ENCODE peak calls at places on chromosomes 1 and 21, in six cellular contexts. One of them, this sample, is unnamed.

GRCh38 chr1:58438468-58438867 is 108.1 kb downstream of the OMA1 start:
- DNase-seq in mesenchymal stem cell: no peak
- DNase-seq in H1: no peak
- DNase-seq in trophoblast cell: no peak
- DNase-seq in H9: no peak
- DNase-seq in neuronal stem cell: no peak
- DNase-seq in this sample: no peak

GRCh38 chr1:51945591-51945990 is 44.9 kb downstream of the RAB3B start:
- DNase-seq in neuronal stem cell: no peak
- DNase-seq in H1: no peak
- DNase-seq in mesenchymal stem cell: no peak
- DNase-seq in trophoblast cell: no peak
- DNase-seq in H9: no peak
- DNase-seq in this sample: peak; percentile 73

GRCh38 chr1:42335809-42336518 is 929 bp upstream of the FOXJ3 start:
- DNase-seq in H9: no peak
- DNase-seq in mesenchymal stem cell: peak; percentile 69
- DNase-seq in H1: no peak
- DNase-seq in trophoblast cell: peak; percentile 99
- DNase-seq in neuronal stem cell: no peak
- DNase-seq in this sample: peak; percentile 45

GRCh38 chr1:72892461-72892860 is 610.1 kb upstream of the NEGR1 start:
- DNase-seq in trophoblast cell: no peak
- DNase-seq in mesenchymal stem cell: no peak
- DNase-seq in H9: no peak
- DNase-seq in neuronal stem cell: no peak
- DNase-seq in H1: no peak
- DNase-seq in this sample: no peak

GRCh38 chr1:179706339-179706941 is 36.7 kb upstream of the FAM163A start:
- DNase-seq in mesenchymal stem cell: peak; percentile 60
- DNase-seq in trophoblast cell: peak; percentile 79
- DNase-seq in neuronal stem cell: peak; percentile 69
- DNase-seq in H9: peak; percentile 38
- DNase-seq in H1: no peak
- DNase-seq in this sample: peak; percentile 67

GRCh38 chr1:99652881-99653281 is 7.0 kb downstream of the PALMD start:
- DNase-seq in mesenchymal stem cell: no peak
- DNase-seq in trophoblast cell: no peak
- DNase-seq in neuronal stem cell: peak; percentile 66
- DNase-seq in H9: no peak
- DNase-seq in H1: no peak
- DNase-seq in this sample: no peak

GRCh38 chr1:9149837-9150581 is 21.1 kb upstream of the GPR157 start:
- DNase-seq in mesenchymal stem cell: no peak
- DNase-seq in trophoblast cell: no peak
- DNase-seq in H9: no peak
- DNase-seq in neuronal stem cell: no peak
- DNase-seq in H1: no peak
- DNase-seq in this sample: no peak

GRCh38 chr1:62280150-62280549 is 39.1 kb downstream of the KANK4 start:
- DNase-seq in neuronal stem cell: no peak
- DNase-seq in trophoblast cell: no peak
- DNase-seq in H1: no peak
- DNase-seq in H9: no peak
- DNase-seq in mesenchymal stem cell: no peak
- DNase-seq in this sample: no peak

GRCh38 chr1:44636711-44637589 is 37.3 kb downstream of the TMEM53 start:
- DNase-seq in trophoblast cell: no peak
- DNase-seq in H9: no peak
- DNase-seq in H1: no peak
- DNase-seq in mesenchymal stem cell: no peak
- DNase-seq in neuronal stem cell: no peak
- DNase-seq in this sample: peak; percentile 25

GRCh38 chr1:223670458-223671159 is 5.1 kb upstream of the CAPN8 start:
- DNase-seq in trophoblast cell: peak; percentile 45
- DNase-seq in mesenchymal stem cell: peak; percentile 9
- DNase-seq in H1: peak; percentile 53
- DNase-seq in neuronal stem cell: peak; percentile 41
- DNase-seq in H9: peak; percentile 77
- DNase-seq in this sample: peak; percentile 51

GRCh38 chr1:38817958-38818705 is 41.4 kb downstream of the RRAGC start:
- DNase-seq in trophoblast cell: peak; percentile 30
- DNase-seq in H9: peak; percentile 79
- DNase-seq in mesenchymal stem cell: peak; percentile 31
- DNase-seq in H1: no peak
- DNase-seq in neuronal stem cell: peak; percentile 76
- DNase-seq in this sample: no peak

GRCh38 chr1:56506314-56506743 is 73.0 kb downstream of the PLPP3 start:
- DNase-seq in neuronal stem cell: no peak
- DNase-seq in trophoblast cell: no peak
- DNase-seq in H1: no peak
- DNase-seq in H9: no peak
- DNase-seq in mesenchymal stem cell: no peak
- DNase-seq in this sample: no peak

GRCh38 chr1:204736861-204737260 is 51.3 kb upstream of the LRRN2 start:
- DNase-seq in H1: no peak
- DNase-seq in mesenchymal stem cell: no peak
- DNase-seq in trophoblast cell: no peak
- DNase-seq in H9: no peak
- DNase-seq in neuronal stem cell: no peak
- DNase-seq in this sample: no peak

GRCh38 chr1:196372896-196373536 is 235.2 kb downstream of the KCNT2 start:
- DNase-seq in neuronal stem cell: peak; percentile 12
- DNase-seq in mesenchymal stem cell: peak; percentile 54
- DNase-seq in trophoblast cell: peak; percentile 77
- DNase-seq in H9: no peak
- DNase-seq in H1: no peak
- DNase-seq in this sample: peak; percentile 47

GRCh38 chr21:19286901-19287300 is 883.3 kb upstream of the TMPRSS15 start:
- DNase-seq in trophoblast cell: no peak
- DNase-seq in mesenchymal stem cell: no peak
- DNase-seq in H9: no peak
- DNase-seq in neuronal stem cell: no peak
- DNase-seq in H1: no peak
- DNase-seq in this sample: no peak

GRCh38 chr1:57300186-57300585 is 123.7 kb downstream of the DAB1 start:
- DNase-seq in neuronal stem cell: no peak
- DNase-seq in H9: no peak
- DNase-seq in H1: no peak
- DNase-seq in trophoblast cell: no peak
- DNase-seq in mesenchymal stem cell: no peak
- DNase-seq in this sample: no peak

GRCh38 chr1:53366901-53367502 is 39.1 kb upstream of the LRP8 start:
- DNase-seq in H1: no peak
- DNase-seq in trophoblast cell: no peak
- DNase-seq in mesenchymal stem cell: no peak
- DNase-seq in neuronal stem cell: no peak
- DNase-seq in H9: peak; percentile 15
- DNase-seq in this sample: no peak

GRCh38 chr1:111476761-111477309 is 3.1 kb downstream of the C1orf162 start:
- DNase-seq in mesenchymal stem cell: no peak
- DNase-seq in trophoblast cell: no peak
- DNase-seq in H9: no peak
- DNase-seq in neuronal stem cell: no peak
- DNase-seq in H1: no peak
- DNase-seq in this sample: no peak

DNA sequence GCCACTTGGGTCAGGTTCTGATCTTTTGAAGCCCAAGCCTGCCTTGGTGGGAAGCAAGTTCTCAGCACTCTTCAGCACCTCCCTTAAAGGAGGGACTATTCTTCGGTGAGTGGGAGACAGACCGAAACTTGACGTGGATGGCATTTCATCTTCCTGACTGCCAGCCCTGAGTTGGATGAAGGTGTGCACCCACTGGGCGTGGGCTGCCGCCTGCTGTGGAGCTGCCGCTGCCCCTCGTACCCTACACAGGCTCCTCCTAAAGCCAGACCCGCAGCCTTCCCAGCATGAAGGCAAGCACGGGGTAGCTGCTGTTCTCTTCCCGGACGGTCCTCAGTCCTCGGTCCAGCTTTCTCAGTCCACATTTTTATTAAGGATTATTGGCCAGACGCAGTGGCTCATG is 84.2 kb downstream of the SLC66A1 start:
- DNase-seq in H9: no peak
- DNase-seq in mesenchymal stem cell: no peak
- DNase-seq in H1: no peak
- DNase-seq in trophoblast cell: no peak
- DNase-seq in neuronal stem cell: no peak
- DNase-seq in this sample: no peak
- H3K4me1 ChIP-seq in H9: no peaks in the 10 kb centered on the region
- H3K4me1 ChIP-seq in mesenchymal stem cell: peaks cover 47% of the 10 kb centered on the region
- H3K4me1 ChIP-seq in H1: peaks cover 14% of the 10 kb centered on the region
- H3K4me1 ChIP-seq in trophoblast cell: peaks cover 39% of the 10 kb centered on the region
- H3K4me1 ChIP-seq in neuronal stem cell: peaks cover 10% of the 10 kb centered on the region
- H3K4me1 ChIP-seq in this sample: peaks cover 37% of the 10 kb centered on the region

DNA sequence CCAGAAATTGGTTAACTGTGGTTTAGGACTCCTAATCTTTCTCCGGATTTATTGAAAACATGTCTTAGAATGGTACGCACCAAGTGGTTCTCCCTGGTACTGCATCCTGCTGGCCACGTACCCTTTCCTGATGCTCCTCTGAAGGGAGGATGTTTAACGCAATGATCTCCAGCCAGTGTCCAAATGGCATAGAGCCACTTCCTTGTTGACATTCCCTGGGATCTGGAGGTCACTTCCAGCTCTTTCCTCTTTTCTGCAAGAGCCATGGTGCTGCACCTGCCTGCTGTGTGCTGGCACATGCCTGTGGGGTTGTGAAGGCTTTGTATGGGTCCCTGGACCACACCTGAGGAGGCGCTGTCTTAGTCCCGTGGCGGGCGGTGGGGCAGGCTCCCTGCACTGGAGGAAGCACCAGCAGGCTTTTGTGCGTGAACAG is 53.9 kb downstream of the GALNT2 start:
- DNase-seq in H9: no peak
- DNase-seq in H1: no peak
- DNase-seq in trophoblast cell: peak; percentile 76
- DNase-seq in neuronal stem cell: no peak
- DNase-seq in mesenchymal stem cell: peak; percentile 44
- DNase-seq in this sample: no peak
- H3K14ac ChIP-seq in H9: no peak overlapping the region
- H3K14ac ChIP-seq in H1: no peak overlapping the region
- H3K14ac ChIP-seq in trophoblast cell: no peak overlapping the region
- H3K14ac ChIP-seq in neuronal stem cell: no peak overlapping the region
- H3K14ac ChIP-seq in mesenchymal stem cell: no peak overlapping the region
- H3K14ac ChIP-seq in this sample: no peak overlapping the region

GRCh38 chr1:26831059-26831458 is 4.6 kb downstream of the ZDHHC18 start:
- DNase-seq in H9: no peak
- DNase-seq in H1: no peak
- DNase-seq in neuronal stem cell: no peak
- DNase-seq in mesenchymal stem cell: no peak
- DNase-seq in trophoblast cell: no peak
- DNase-seq in this sample: no peak
- H3K4me1 ChIP-seq in H9: no peaks in the 10 kb centered on the region
- H3K4me1 ChIP-seq in H1: peaks cover 9% of the 10 kb centered on the region
- H3K4me1 ChIP-seq in neuronal stem cell: peaks cover 5% of the 10 kb centered on the region
- H3K4me1 ChIP-seq in mesenchymal stem cell: peaks cover 29% of the 10 kb centered on the region
- H3K4me1 ChIP-seq in trophoblast cell: peaks cover 12% of the 10 kb centered on the region
- H3K4me1 ChIP-seq in this sample: peaks cover 21% of the 10 kb centered on the region

GRCh38 chr1:85857991-85858390 is 149.8 kb upstream of the ZNHIT6 start:
- DNase-seq in H9: no peak
- DNase-seq in H1: no peak
- DNase-seq in neuronal stem cell: no peak
- DNase-seq in trophoblast cell: no peak
- DNase-seq in mesenchymal stem cell: no peak
- DNase-seq in this sample: no peak
- H3K14ac ChIP-seq in H9: no peak overlapping the region
- H3K14ac ChIP-seq in H1: no peak overlapping the region
- H3K14ac ChIP-seq in neuronal stem cell: no peak overlapping the region
- H3K14ac ChIP-seq in trophoblast cell: no peak overlapping the region
- H3K14ac ChIP-seq in mesenchymal stem cell: no peak overlapping the region
- H3K14ac ChIP-seq in this sample: no peak overlapping the region

DNA sequence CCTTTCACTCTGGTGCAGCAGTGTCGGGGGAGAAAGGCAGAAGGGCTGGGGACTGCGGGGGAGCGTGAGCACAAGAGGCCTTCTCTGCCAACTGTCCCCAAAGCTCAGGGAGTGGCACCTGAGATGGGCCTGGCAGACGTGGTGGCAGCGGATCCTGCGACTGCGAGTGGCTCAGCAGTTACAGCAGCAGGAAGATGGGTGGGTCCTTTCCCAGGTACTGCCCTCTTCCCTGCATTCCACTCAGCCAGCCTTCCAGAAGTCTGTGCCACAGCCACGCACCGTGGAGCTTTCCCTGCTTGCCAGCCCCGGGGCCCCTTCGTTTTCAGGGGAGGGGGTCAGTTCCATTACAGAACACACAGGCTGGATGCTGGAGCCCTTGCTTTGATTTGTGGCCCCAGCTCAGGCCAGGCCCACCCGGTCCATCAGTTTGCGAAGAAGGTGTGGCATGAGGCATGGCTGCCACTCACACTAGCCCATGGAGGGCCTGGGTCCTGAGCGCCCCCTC is 17.2 kb downstream of the MTHFR start:
- DNase-seq in H1: no peak
- DNase-seq in mesenchymal stem cell: no peak
- DNase-seq in H9: no peak
- DNase-seq in neuronal stem cell: no peak
- DNase-seq in trophoblast cell: no peak
- DNase-seq in this sample: no peak
- H3K4me1 ChIP-seq in H1: peaks cover 7% of the 10 kb centered on the region
- H3K4me1 ChIP-seq in mesenchymal stem cell: peaks cover 43% of the 10 kb centered on the region
- H3K4me1 ChIP-seq in H9: peaks cover 6% of the 10 kb centered on the region
- H3K4me1 ChIP-seq in neuronal stem cell: peaks cover 35% of the 10 kb centered on the region
- H3K4me1 ChIP-seq in trophoblast cell: peaks cover 20% of the 10 kb centered on the region
- H3K4me1 ChIP-seq in this sample: peaks cover 39% of the 10 kb centered on the region

DNA sequence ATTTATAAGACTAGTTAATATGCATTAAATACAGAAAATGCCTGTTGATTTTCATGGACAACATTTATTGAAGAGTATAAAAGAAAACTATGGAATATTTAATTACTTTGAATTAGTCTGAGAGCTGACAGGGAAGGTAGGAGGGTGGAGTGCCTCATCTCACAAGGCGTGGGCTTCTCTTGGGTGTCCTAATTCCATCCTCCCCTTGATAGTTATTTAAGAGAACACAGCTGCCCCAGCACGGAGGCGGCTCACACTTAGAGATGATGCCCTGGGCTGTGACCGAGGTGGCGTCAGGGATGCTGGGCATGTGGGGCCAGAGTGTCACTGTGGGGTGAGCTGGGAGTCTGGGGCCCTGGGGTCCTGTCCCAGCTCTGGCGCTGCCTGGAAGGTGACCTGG is 493.0 kb downstream of the PTPRU start:
- DNase-seq in mesenchymal stem cell: no peak
- DNase-seq in H9: no peak
- DNase-seq in H1: no peak
- DNase-seq in trophoblast cell: no peak
- DNase-seq in neuronal stem cell: no peak
- DNase-seq in this sample: no peak
- H3K14ac ChIP-seq in mesenchymal stem cell: no peak overlapping the region
- H3K14ac ChIP-seq in H9: no peak overlapping the region
- H3K14ac ChIP-seq in H1: no peak overlapping the region
- H3K14ac ChIP-seq in trophoblast cell: no peak overlapping the region
- H3K14ac ChIP-seq in neuronal stem cell: no peak overlapping the region
- H3K14ac ChIP-seq in this sample: no peak overlapping the region

DNA sequence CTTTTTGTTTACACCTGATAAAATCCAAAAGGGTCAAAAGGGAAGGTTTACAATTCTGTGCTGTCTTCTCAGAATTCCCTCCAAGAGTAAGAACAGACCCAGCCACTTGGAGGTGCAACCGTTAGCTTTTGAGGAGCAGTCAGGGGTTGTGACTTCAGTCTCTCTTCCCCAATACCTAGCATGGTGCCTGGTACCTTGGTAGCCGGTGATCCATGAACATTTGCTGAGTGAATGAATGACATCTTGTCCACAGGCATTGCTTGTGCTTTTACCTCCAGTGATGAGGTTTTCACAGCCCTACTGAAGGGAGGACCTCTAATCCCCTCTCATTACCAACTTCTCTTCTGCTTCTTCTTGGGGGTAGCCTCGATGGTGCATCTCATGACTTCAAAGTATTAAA is 11.7 kb downstream of the GFI1 start:
- DNase-seq in mesenchymal stem cell: no peak
- DNase-seq in trophoblast cell: no peak
- DNase-seq in neuronal stem cell: no peak
- DNase-seq in H1: no peak
- DNase-seq in H9: no peak
- DNase-seq in this sample: no peak
- H3K4me1 ChIP-seq in mesenchymal stem cell: no peaks in the 10 kb centered on the region
- H3K4me1 ChIP-seq in trophoblast cell: no peaks in the 10 kb centered on the region
- H3K4me1 ChIP-seq in neuronal stem cell: no peaks in the 10 kb centered on the region
- H3K4me1 ChIP-seq in H1: no peaks in the 10 kb centered on the region
- H3K4me1 ChIP-seq in H9: no peaks in the 10 kb centered on the region
- H3K4me1 ChIP-seq in this sample: no peaks in the 10 kb centered on the region

This sample was measured in IMR-90.